ENCODE peak calls at places on chromosomes 4 and X, in seven cellular contexts. Z is astrocyte of the spinal cord, B is left colon, Y is EL, U is smooth muscle cell of the brain vasculature, P is germinal center, Q is T-helper 1 cell. X is an unnamed sample.
A peak's percentile ranks its signal among the peaks of the same experiment; 100 is the strongest.

GRCh38 chrX:7132335-7133035 is 15.0 kb upstream of the STS start:
- DNase-seq in Z (peak; percentile 79), B (peak; percentile 90), Y (peak; percentile 84), U (no peak), P (peak; percentile 11), Q (no peak), X (no peak)

GRCh38 chr4:174156239-174156826 is 127.1 kb downstream of the FBXO8 start:
- DNase-seq in Z (peak; percentile 58), B (no peak), Y (peak; percentile 33), U (peak; percentile 26), P (peak; percentile 7), Q (no peak), X (no peak)

GRCh38 chr4:4247711-4248035 is 350 bp downstream of the TMEM128 start:
- DNase-seq in Z (no peak), B (no peak), Y (no peak), U (peak; percentile 23), P (no peak), Q (no peak), X (no peak)

GRCh38 chr4:185799442-185799841 is 12.6 kb downstream of the SORBS2 start:
- DNase-seq in Z (no peak), B (no peak), Y (no peak), U (no peak), P (no peak), Q (no peak), X (no peak)

GRCh38 chr4:139453041-139453370 is 915 bp upstream of the RAB33B start:
- DNase-seq in Z (no peak), B (no peak), Y (no peak), U (no peak), P (peak; percentile 77), Q (peak; percentile 72), X (peak; percentile 50)

GRCh38 chrX:23616361-23616760 is 50.9 kb upstream of the PRDX4 start:
- DNase-seq in Z (peak; percentile 18), B (no peak), Y (peak; percentile 8), U (no peak), P (peak; percentile 2), Q (no peak), X (no peak)

GRCh38 chr4:1996866-1997611 is 11.7 kb downstream of the NELFA start:
- DNase-seq in Z (no peak), B (no peak), Y (no peak), U (no peak), P (no peak), Q (no peak), X (no peak)

GRCh38 chr4:26787461-26788340 is 72.9 kb upstream of the STIM2 start:
- DNase-seq in Z (peak; percentile 78), B (peak; percentile 53), Y (peak; percentile 55), U (no peak), P (no peak), Q (peak; percentile 8), X (no peak)

GRCh38 chr4:3788366-3788660 is 22.1 kb downstream of the ADRA2C start:
- DNase-seq in Z (no peak), B (no peak), Y (no peak), U (no peak), P (no peak), Q (no peak), X (no peak)

GRCh38 chrX:22351966-22352365 is 79.3 kb downstream of the CBLL2 start:
- DNase-seq in Z (no peak), B (no peak), Y (no peak), U (no peak), P (no peak), Q (no peak), X (no peak)

GRCh38 chr4:37648084-37648817 is 37.9 kb downstream of the RELL1 start:
- DNase-seq in Z (peak; percentile 90), B (peak; percentile 82), Y (peak; percentile 95), U (peak; percentile 80), P (no peak), Q (no peak), X (no peak)

GRCh38 chr4:14856076-14856926 is 146.0 kb upstream of the CPEB2 start:
- DNase-seq in Z (peak; percentile 99), B (peak; percentile 81), Y (peak; percentile 99), U (peak; percentile 97), P (no peak), Q (no peak), X (no peak)

GRCh38 chr4:54493862-54494261 is 163.9 kb upstream of the KIT start:
- DNase-seq in Z (peak; percentile 20), B (no peak), Y (peak; percentile 47), U (no peak), P (no peak), Q (no peak), X (no peak)

GRCh38 chrX:39782276-39782675 is 315.5 kb downstream of the BCOR start:
- DNase-seq in Z (no peak), B (no peak), Y (no peak), U (no peak), P (no peak), Q (no peak), X (no peak)

GRCh38 chr4:185685804-185686203 is 126.2 kb downstream of the SORBS2 start:
- DNase-seq in Z (no peak), B (no peak), Y (no peak), U (no peak), P (no peak), Q (no peak), X (no peak)

GRCh38 chr4:184792950-184793555 is 32.7 kb downstream of the ACSL1 start:
- DNase-seq in Z (peak; percentile 97), B (no peak), Y (peak; percentile 91), U (peak; percentile 67), P (no peak), Q (no peak), X (no peak)

GRCh38 chr4:176690716-176691115 is 102.0 kb downstream of the VEGFC start:
- DNase-seq in Z (no peak), B (no peak), Y (no peak), U (no peak), P (no peak), Q (no peak), X (no peak)

GRCh38 chr4:77163636-77164035 is 6.6 kb downstream of the CCNG2 start:
- DNase-seq in Z (no peak), B (no peak), Y (no peak), U (no peak), P (no peak), Q (no peak), X (no peak)

GRCh38 chr4:67608047-67608446 is 49.5 kb downstream of the STAP1 start:
- DNase-seq in Z (no peak), B (no peak), Y (no peak), U (no peak), P (no peak), Q (no peak), X (no peak)

GRCh38 chr4:159765402-159765801 is 662.5 kb downstream of the RAPGEF2 start:
- DNase-seq in Z (peak; percentile 66), B (no peak), Y (peak; percentile 37), U (no peak), P (no peak), Q (no peak), X (no peak)

GRCh38 chrX:40068048-40068447 is 29.7 kb downstream of the BCOR start:
- DNase-seq in Z (no peak), B (no peak), Y (no peak), U (no peak), P (no peak), Q (no peak), X (no peak)

GRCh38 chr4:154877110-154877760 is 96.2 kb downstream of the RBM46 start:
- DNase-seq in Z (peak; percentile 32), B (peak; percentile 34), Y (peak; percentile 2), U (no peak), P (no peak), Q (no peak), X (no peak)

GRCh38 chrX:51743179-51743957 is at the start of gene GSPT2:
- DNase-seq in Z (peak; percentile 80), B (peak; percentile 70), Y (peak; percentile 67), U (peak; percentile 13), P (peak; percentile 50), Q (peak; percentile 36), X (peak; percentile 30)

GRCh38 chr4:96936886-96937285 is 1097.0 kb downstream of the PDHA2 start:
- DNase-seq in Z (no peak), B (no peak), Y (no peak), U (no peak), P (no peak), Q (no peak), X (no peak)

GRCh38 chr4:162761965-162762364 is 404.7 kb downstream of the NAF1 start:
- DNase-seq in Z (no peak), B (no peak), Y (no peak), U (no peak), P (no peak), Q (no peak), X (no peak)

GRCh38 chr4:123418486-123418931 is 21.9 kb downstream of the SPRY1 start:
- DNase-seq in Z (peak; percentile 94), B (no peak), Y (peak; percentile 84), U (no peak), P (no peak), Q (no peak), X (no peak)

GRCh38 chr4:7970031-7970946 is 30.6 kb upstream of the AFAP1 start:
- DNase-seq in Z (no peak), B (peak; percentile 82), Y (peak; percentile 69), U (no peak), P (no peak), Q (peak; percentile 36), X (peak; percentile 61)

X was measured in GM12891.